ENCODE peak calls at places on chromosomes 7 and 10, in eight cellular contexts. K is CD4-positive, alpha-beta T cell; U is Peyer's patch; T is lung; F is OCI-LY7; L is endothelial cell of umbilical vein; E is gastrocnemius medialis; Z is tibial nerve. V is an unnamed sample.

GRCh38 chr10:71272122-71272771 is 46.8 kb upstream of the SLC29A3 start:
- DNase-seq in Z (no peak), E (no peak), F (no peak), L (peak), T (no peak), U (no peak), K (no peak), V (no peak)

GRCh38 chr10:6618340-6618739 is 38.3 kb upstream of the PRKCQ start:
- DNase-seq in T (no peak), F (no peak), K (no peak), Z (no peak), U (no peak), E (no peak), L (no peak), V (no peak)

GRCh38 chr10:76583711-76584161 is 1053.9 kb downstream of the KCNMA1 start:
- DNase-seq in F (no peak), Z (no peak), T (no peak), K (no peak), E (no peak), L (peak), U (no peak), V (no peak)

GRCh38 chr7:90326500-90326899 is 5.4 kb upstream of the FAM237B start:
- DNase-seq in K (no peak), Z (no peak), E (no peak), U (no peak), F (no peak), L (no peak), T (no peak), V (no peak)

GRCh38 chr10:3526721-3527120 is 258.3 kb downstream of the KLF6 start:
- DNase-seq in F (no peak), Z (peak), U (no peak), T (no peak), E (no peak), L (no peak), K (no peak), V (no peak)

GRCh38 chr7:47640215-47640739 is 58.4 kb upstream of the TNS3 start:
- DNase-seq in U (no peak), L (no peak), F (no peak), Z (no peak), T (no peak), E (no peak), K (no peak), V (no peak)

GRCh38 chr10:120406380-120406779 is 50.6 kb upstream of the PLPP4 start:
- DNase-seq in Z (no peak), L (no peak), F (no peak), K (no peak), E (no peak), T (no peak), U (no peak), V (no peak)

GRCh38 chr10:102770108-102770482 is 26.3 kb downstream of the WBP1L start:
- DNase-seq in U (no peak), L (no peak), T (no peak), F (no peak), Z (no peak), E (no peak), K (no peak), V (no peak)

GRCh38 chr7:16034866-16035265 is 348.4 kb upstream of the MEOX2 start:
- DNase-seq in T (no peak), F (no peak), Z (no peak), L (no peak), E (no peak), K (no peak), U (no peak), V (no peak)

GRCh38 chr7:68963547-68963946 is 634.7 kb upstream of the AUTS2 start:
- DNase-seq in U (no peak), L (no peak), E (no peak), K (no peak), T (no peak), Z (no peak), F (no peak), V (no peak)

GRCh38 chr10:130213286-130214080 is 77.3 kb downstream of the GLRX3 start:
- DNase-seq in L (no peak), K (no peak), E (no peak), U (no peak), Z (no peak), F (no peak), T (no peak), V (no peak)

GRCh38 chr10:79096514-79096913 is 27.7 kb downstream of the ZMIZ1 start:
- DNase-seq in Z (no peak), E (no peak), U (no peak), T (no peak), F (no peak), K (no peak), L (no peak), V (no peak)

GRCh38 chr7:110399421-110399820 is 691.5 kb upstream of the LRRN3 start:
- DNase-seq in T (no peak), E (no peak), U (no peak), K (no peak), F (no peak), L (no peak), Z (no peak), V (no peak)

GRCh38 chr7:44282601-44283171 is 42.7 kb downstream of the CAMK2B start:
- DNase-seq in T (no peak), E (peak), Z (no peak), L (no peak), K (no peak), U (no peak), F (no peak), V (no peak)

DNA sequence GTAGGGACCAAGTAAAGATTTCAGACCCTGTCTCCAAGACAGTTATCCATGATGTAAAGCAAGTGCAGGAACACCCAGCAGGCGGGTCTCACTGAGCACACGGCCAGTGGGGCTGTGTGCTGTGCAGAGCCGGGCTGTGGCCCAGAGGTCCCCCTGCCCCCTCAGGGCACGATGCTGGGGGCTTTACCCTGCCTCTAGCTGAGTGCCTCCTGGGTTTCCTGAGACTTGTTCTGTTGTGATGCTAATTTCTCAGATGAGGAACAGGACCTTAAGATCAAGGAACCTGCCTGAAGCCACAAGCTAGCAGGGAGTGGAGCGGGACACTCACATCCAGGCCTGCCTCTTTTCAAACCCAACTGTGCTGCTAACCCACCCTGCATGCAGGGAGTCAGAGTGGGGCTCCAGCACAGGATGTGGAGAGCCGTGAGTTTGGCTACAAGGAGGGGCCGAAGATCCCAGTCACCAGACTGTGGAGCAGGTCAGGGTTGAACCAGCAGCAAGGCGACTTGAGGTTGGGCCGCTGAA is 76.1 kb upstream of the LYZL2 start:
- DNase-seq in E (no peak), F (peak), U (peak), L (no peak), T (no peak), K (no peak), Z (no peak), V (no peak)
- H3K27ac ChIP-seq in E (no peak), F (peak), U (peak), L (no peak), T (no peak), K (peak), Z (no peak), V (no peak)

GRCh38 chr7:101598422-101598957 is 30.6 kb downstream of the MYL10 start:
- DNase-seq in E (no peak), T (peak), U (no peak), L (no peak), F (no peak), K (no peak), Z (no peak), V (no peak)
- H3K27ac ChIP-seq in E (no peak), T (no peak), U (peak), L (no peak), F (no peak), K (no peak), Z (peak), V (no peak)

DNA sequence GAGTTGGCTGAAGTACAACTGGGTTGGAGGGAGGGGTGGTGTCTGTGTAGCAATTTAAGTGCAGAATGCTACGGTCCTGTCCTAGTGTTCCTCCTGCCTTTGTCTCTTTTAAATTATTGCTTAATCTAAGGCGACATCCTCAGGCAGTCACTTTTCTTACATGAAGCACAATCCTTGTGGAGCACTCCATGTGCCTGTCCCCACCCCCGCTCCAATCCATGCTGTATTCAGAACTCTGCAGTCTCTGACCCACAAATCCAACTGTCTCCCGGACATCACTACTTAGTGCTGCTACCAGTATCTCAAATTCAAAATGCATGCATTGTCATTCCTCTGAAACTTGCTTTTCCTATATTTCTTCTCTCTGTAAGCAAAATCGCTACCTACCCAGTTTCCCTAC is 91.4 kb upstream of the FAM133B start:
- DNase-seq in T (no peak), L (no peak), U (no peak), E (no peak), F (no peak), K (no peak), Z (no peak), V (no peak)
- H3K27ac ChIP-seq in T (no peak), L (no peak), U (no peak), E (no peak), F (no peak), K (no peak), Z (no peak), V (peak)

DNA sequence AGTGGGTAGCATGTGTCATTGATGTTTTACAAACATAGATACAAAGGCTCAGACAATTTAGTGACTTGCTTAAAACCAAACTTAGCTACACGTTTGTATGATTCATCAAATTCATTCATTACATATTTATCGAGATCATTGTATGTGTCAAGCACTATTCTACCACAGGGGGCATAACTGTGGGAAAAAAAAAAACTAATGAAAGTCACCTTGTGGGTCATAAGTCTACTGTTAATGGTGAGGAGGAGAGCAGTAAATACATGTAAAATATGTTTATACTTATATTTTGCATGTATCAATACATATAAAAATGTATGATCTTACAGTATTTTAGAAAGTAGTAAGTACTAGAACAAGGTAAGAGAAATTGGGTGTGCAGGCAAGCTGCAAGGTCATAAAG is 933.8 kb downstream of the IPMK start:
- DNase-seq in Z (no peak), L (no peak), T (no peak), F (no peak), E (no peak), U (no peak), K (no peak), V (no peak)
- H3K27ac ChIP-seq in Z (no peak), L (no peak), T (no peak), F (no peak), E (no peak), U (no peak), K (no peak), V (no peak)

GRCh38 chr10:110499796-110500514 is 2.2 kb downstream of the DUSP5 start:
- DNase-seq in L (peak), E (no peak), K (no peak), T (no peak), F (no peak), Z (no peak), U (no peak), V (no peak)

GRCh38 chr10:110498982-110499795 is 1.5 kb downstream of the DUSP5 start:
- DNase-seq in U (peak), T (no peak), K (peak), E (no peak), L (peak), F (peak), Z (peak), V (no peak)

GRCh38 chr10:110501142-110501937 is 3.6 kb downstream of the DUSP5 start:
- DNase-seq in T (peak), U (peak), E (peak), L (peak), Z (peak), K (peak), F (no peak), V (peak)

GRCh38 chr10:110502072-110502845 is 4.6 kb downstream of the DUSP5 start:
- DNase-seq in F (no peak), K (no peak), E (no peak), Z (no peak), L (no peak), T (no peak), U (no peak), V (no peak)

DNA sequence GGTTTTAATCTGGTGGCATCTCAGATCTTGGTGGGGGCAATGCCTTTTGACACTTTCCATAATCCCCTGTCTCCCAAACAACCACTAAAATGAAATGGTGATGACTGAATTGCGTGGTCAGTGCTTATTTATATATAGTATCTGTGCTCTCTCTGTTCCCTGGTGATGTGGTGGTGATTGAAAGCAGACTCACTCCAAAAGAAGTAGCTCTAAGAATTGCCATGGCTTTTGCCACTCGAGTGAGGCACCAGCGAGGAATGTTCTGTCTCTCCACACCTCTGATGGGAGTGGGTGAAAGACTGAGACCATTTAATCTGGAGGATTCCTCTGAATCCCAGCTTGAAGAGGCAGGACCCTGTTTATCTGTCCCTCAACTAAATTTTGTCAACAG is 2.8 kb downstream of the DUSP5 start:
- DNase-seq in E (no peak), U (no peak), L (peak), T (no peak), Z (no peak), K (no peak), F (no peak), V (no peak)
- H3K27ac ChIP-seq in E (peak), U (peak), L (peak), T (peak), Z (peak), K (no peak), F (no peak), V (no peak)

GRCh38 chr7:100040575-100040974 is 9.0 kb upstream of the ZSCAN21 start:
- DNase-seq in F (peak), K (no peak), E (no peak), L (no peak), U (no peak), Z (no peak), T (no peak), V (no peak)
- H3K27ac ChIP-seq in F (peak), K (no peak), E (no peak), L (peak), U (no peak), Z (no peak), T (no peak), V (peak)

GRCh38 chr10:119319161-119319919 is 112.0 kb downstream of the GRK5 start:
- DNase-seq in K (no peak), F (no peak), E (no peak), U (no peak), L (no peak), T (no peak), Z (no peak), V (no peak)

GRCh38 chr10:119320981-119321380 is 113.6 kb downstream of the GRK5 start:
- DNase-seq in F (no peak), U (no peak), E (no peak), T (no peak), K (no peak), Z (no peak), L (peak), V (no peak)

GRCh38 chr10:119316729-119317097 is 109.3 kb downstream of the GRK5 start:
- DNase-seq in Z (no peak), L (peak), E (no peak), U (no peak), F (no peak), K (no peak), T (no peak), V (no peak)

GRCh38 chr10:119318411-119319160 is 111.2 kb downstream of the GRK5 start:
- DNase-seq in E (no peak), U (no peak), L (no peak), T (no peak), F (no peak), K (no peak), Z (no peak), V (no peak)

DNA sequence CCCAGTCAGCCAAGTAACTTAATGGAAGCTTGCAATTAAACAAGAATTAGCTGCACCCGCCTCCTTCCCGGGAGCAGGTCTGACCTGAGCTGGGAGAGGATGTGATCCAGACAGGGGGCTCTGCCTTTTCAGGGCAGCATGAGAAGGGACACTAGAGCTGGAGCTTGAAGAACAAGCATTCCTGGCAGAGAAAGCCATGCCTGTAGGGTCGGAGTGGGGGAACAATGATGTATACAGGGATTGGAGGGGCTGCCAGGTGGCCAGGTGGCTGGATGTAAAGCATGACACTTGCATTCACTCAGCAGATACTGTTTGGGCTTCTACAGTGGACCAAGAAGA is 112.5 kb downstream of the GRK5 start:
- DNase-seq in E (no peak), F (no peak), T (no peak), Z (no peak), L (no peak), U (no peak), K (no peak), V (no peak)
- H3K27ac ChIP-seq in E (no peak), F (no peak), T (no peak), Z (no peak), L (no peak), U (no peak), K (no peak), V (no peak)

DNA sequence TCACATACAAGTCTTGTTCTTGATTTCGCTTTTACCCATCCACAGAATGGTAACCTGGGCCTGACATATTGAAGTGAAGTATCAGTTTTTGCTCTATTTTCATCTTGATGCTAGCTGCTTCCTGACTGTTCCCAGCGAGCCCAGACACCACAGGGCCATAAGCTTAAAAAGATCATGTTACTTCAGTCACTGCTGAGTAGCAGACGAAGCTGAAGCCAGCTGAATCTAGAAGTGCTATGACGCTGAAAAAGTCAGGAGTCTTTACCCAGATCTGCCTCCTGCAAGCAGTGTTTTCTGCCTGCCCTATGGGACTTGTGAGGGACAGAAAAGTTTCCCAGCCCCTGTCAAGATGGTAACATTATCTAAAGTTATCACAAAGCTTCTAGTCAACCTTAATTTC is 2.7 kb upstream of the PRXL2A start:
- DNase-seq in L (no peak), U (no peak), Z (no peak), T (no peak), F (no peak), E (no peak), K (no peak), V (no peak)
- H3K27ac ChIP-seq in L (no peak), U (no peak), Z (peak), T (no peak), F (no peak), E (peak), K (no peak), V (no peak)

DNA sequence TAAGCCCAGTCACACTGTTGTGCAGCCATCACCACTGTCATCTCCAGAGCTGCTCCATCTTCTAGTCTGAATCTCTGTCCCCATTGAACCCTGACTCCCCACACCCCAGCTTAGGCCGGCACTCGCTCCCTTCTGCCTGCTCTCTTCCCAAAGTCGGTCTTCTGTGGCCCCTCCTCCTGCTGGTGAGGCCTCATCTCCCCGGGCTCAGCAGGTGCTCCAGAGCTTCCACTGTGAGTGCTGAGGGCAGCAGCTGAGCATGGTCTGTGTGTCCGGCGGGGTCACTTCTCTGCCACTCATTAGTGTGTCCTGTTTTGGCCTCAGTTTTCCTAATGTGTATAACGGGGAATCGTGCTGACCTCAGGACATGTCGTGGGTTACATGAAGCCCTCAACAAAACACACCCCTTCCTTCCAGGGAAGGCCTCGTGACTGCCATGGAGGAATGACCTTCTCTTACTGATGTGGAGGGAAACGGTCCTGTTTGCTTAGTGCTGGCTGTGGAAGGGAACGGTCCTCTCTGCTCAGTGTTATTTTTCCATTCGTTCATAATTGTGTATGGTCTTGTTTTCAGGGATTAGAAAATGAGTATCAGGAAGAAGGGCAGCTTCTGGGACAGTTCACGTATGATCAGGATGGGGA is 4.3 kb upstream of the GET4 start:
- DNase-seq in F (no peak), Z (no peak), K (no peak), U (no peak), T (no peak), E (no peak), L (no peak), V (no peak)
- H3K27ac ChIP-seq in F (no peak), Z (peak), K (no peak), U (peak), T (no peak), E (peak), L (no peak), V (peak)

GRCh38 chr7:37083311-37084096 is 359.2 kb upstream of the AOAH start:
- DNase-seq in F (no peak), K (no peak), L (no peak), Z (peak), E (peak), U (no peak), T (no peak), V (no peak)
- H3K27ac ChIP-seq in F (no peak), K (no peak), L (no peak), Z (peak), E (peak), U (peak), T (no peak), V (no peak)

V was measured in substantia nigra.